ENCODE peak calls at places on chromosome 7, in seven cellular contexts. One of them, this sample, is unnamed.

GRCh38 chr7:69457912-69458491 is 140.3 kb upstream of the AUTS2 start:
- DNase-seq in AG10803: peak
- DNase-seq in lung: no peak
- DNase-seq in brain microvascular endothelial cell: no peak
- DNase-seq in A549: no peak
- DNase-seq in mammary epithelial cell: no peak
- DNase-seq in AG09309: no peak
- DNase-seq in this sample: no peak

GRCh38 chr7:115844857-115845256 is 185.7 kb downstream of the TFEC start:
- DNase-seq in mammary epithelial cell: no peak
- DNase-seq in AG10803: no peak
- DNase-seq in A549: no peak
- DNase-seq in brain microvascular endothelial cell: peak
- DNase-seq in AG09309: no peak
- DNase-seq in lung: no peak
- DNase-seq in this sample: no peak

GRCh38 chr7:27204851-27205322 is 5.0 kb upstream of the HOXA13 start:
- DNase-seq in lung: no peak
- DNase-seq in brain microvascular endothelial cell: no peak
- DNase-seq in AG10803: peak
- DNase-seq in A549: no peak
- DNase-seq in AG09309: no peak
- DNase-seq in mammary epithelial cell: no peak
- DNase-seq in this sample: no peak

GRCh38 chr7:128366290-128366689 is 4.8 kb upstream of the PRRT4 start:
- DNase-seq in mammary epithelial cell: peak
- DNase-seq in brain microvascular endothelial cell: no peak
- DNase-seq in AG09309: no peak
- DNase-seq in A549: no peak
- DNase-seq in lung: no peak
- DNase-seq in AG10803: no peak
- DNase-seq in this sample: no peak

GRCh38 chr7:140316165-140316661 is 82.1 kb downstream of the SLC37A3 start:
- DNase-seq in AG10803: peak
- DNase-seq in AG09309: peak
- DNase-seq in brain microvascular endothelial cell: peak
- DNase-seq in lung: peak
- DNase-seq in mammary epithelial cell: peak
- DNase-seq in A549: peak
- DNase-seq in this sample: peak

GRCh38 chr7:2616973-2617709 is 14.6 kb upstream of the TTYH3 start:
- DNase-seq in AG09309: no peak
- DNase-seq in mammary epithelial cell: no peak
- DNase-seq in AG10803: no peak
- DNase-seq in A549: no peak
- DNase-seq in brain microvascular endothelial cell: no peak
- DNase-seq in lung: no peak
- DNase-seq in this sample: no peak

GRCh38 chr7:45162311-45162845 is 4.8 kb downstream of the RAMP3 start:
- DNase-seq in brain microvascular endothelial cell: no peak
- DNase-seq in AG09309: no peak
- DNase-seq in lung: no peak
- DNase-seq in A549: no peak
- DNase-seq in AG10803: no peak
- DNase-seq in mammary epithelial cell: no peak
- DNase-seq in this sample: no peak

GRCh38 chr7:29565982-29566746 is 2.5 kb downstream of the PRR15 start:
- DNase-seq in mammary epithelial cell: no peak
- DNase-seq in AG10803: no peak
- DNase-seq in lung: no peak
- DNase-seq in brain microvascular endothelial cell: no peak
- DNase-seq in AG09309: no peak
- DNase-seq in A549: no peak
- DNase-seq in this sample: no peak

GRCh38 chr7:116790025-116790424 is 72.4 kb upstream of the CAPZA2 start:
- DNase-seq in mammary epithelial cell: no peak
- DNase-seq in lung: no peak
- DNase-seq in AG09309: no peak
- DNase-seq in brain microvascular endothelial cell: no peak
- DNase-seq in A549: no peak
- DNase-seq in AG10803: no peak
- DNase-seq in this sample: no peak

GRCh38 chr7:70165477-70166170 is 567.3 kb downstream of the AUTS2 start:
- DNase-seq in mammary epithelial cell: no peak
- DNase-seq in brain microvascular endothelial cell: no peak
- DNase-seq in AG09309: no peak
- DNase-seq in AG10803: no peak
- DNase-seq in lung: no peak
- DNase-seq in A549: no peak
- DNase-seq in this sample: no peak

GRCh38 chr7:124390301-124390700 is 357.4 kb upstream of the TMEM229A start:
- DNase-seq in AG10803: no peak
- DNase-seq in A549: no peak
- DNase-seq in brain microvascular endothelial cell: no peak
- DNase-seq in mammary epithelial cell: no peak
- DNase-seq in AG09309: no peak
- DNase-seq in lung: no peak
- DNase-seq in this sample: no peak

GRCh38 chr7:70177166-70177565 is 578.9 kb downstream of the AUTS2 start:
- DNase-seq in brain microvascular endothelial cell: peak
- DNase-seq in mammary epithelial cell: no peak
- DNase-seq in AG09309: no peak
- DNase-seq in A549: no peak
- DNase-seq in lung: no peak
- DNase-seq in AG10803: peak
- DNase-seq in this sample: no peak

GRCh38 chr7:20412023-20412422 is 81.3 kb downstream of the ITGB8 start:
- DNase-seq in mammary epithelial cell: no peak
- DNase-seq in A549: no peak
- DNase-seq in brain microvascular endothelial cell: no peak
- DNase-seq in AG10803: no peak
- DNase-seq in AG09309: no peak
- DNase-seq in lung: no peak
- DNase-seq in this sample: no peak

GRCh38 chr7:100882201-100882600 is 7.3 kb downstream of the SRRT start:
- DNase-seq in A549: no peak
- DNase-seq in AG10803: no peak
- DNase-seq in brain microvascular endothelial cell: no peak
- DNase-seq in lung: no peak
- DNase-seq in AG09309: no peak
- DNase-seq in mammary epithelial cell: no peak
- DNase-seq in this sample: no peak

DNA sequence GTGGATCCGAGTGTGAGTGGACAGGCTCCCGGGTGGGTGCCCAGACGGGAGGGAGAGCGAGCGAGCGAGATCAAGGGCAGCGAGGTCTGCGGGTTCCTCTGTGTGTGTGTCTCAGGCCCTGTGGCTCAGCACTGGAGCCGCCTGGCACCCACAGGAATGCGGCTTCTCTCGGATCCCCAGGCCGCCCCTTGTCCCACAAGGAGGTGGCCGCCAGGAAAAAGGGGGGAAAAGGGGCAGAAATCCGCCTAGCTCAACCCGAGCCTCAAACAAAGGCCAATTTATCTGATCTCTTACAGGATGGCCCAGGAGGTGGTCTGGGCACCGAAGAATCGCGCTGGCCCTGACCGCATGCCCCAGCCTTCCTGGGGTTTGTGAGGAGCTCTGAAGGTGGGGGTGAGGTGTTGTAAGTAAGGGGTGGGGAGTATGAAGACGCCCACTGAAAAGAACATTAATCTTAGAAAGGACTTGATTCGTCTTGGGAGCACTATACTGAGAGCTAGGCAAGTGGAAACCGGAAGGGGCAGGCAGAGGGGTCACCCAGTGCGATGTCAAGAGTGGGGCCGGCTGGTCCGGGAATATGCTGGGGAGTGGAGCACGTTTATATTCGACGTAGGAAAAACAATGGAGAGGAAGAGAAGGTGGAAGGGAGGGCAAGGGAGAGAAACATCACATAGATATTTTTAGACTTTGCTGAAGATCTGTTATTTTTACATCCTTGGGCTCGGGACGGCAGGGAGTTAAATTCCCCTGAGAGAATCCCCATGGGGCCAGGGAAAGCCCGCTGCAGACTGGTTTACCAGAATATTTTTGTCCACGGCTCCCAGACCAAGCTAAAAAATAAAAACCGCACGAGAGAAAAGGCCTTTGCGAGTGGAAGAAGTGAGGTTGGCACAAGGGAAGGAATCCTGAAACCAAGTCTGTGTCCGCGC is 7.2 kb downstream of the DLX5 start:
- DNase-seq in mammary epithelial cell: no peak
- DNase-seq in A549: no peak
- DNase-seq in AG10803: no peak
- DNase-seq in lung: no peak
- DNase-seq in AG09309: no peak
- DNase-seq in brain microvascular endothelial cell: no peak
- DNase-seq in this sample: no peak
- H3K4me3 ChIP-seq in mammary epithelial cell: no peak
- H3K4me3 ChIP-seq in A549: peak
- H3K4me3 ChIP-seq in AG10803: no peak
- H3K4me3 ChIP-seq in lung: no peak
- H3K4me3 ChIP-seq in AG09309: no peak
- H3K4me3 ChIP-seq in brain microvascular endothelial cell: no peak
- H3K4me3 ChIP-seq in this sample: no peak

GRCh38 chr7:157018997-157019591 is 8.6 kb upstream of the MNX1 start:
- DNase-seq in lung: no peak
- DNase-seq in AG10803: no peak
- DNase-seq in AG09309: no peak
- DNase-seq in mammary epithelial cell: no peak
- DNase-seq in brain microvascular endothelial cell: no peak
- DNase-seq in A549: no peak
- DNase-seq in this sample: no peak
- H3K4me3 ChIP-seq in lung: no peak
- H3K4me3 ChIP-seq in AG10803: no peak
- H3K4me3 ChIP-seq in AG09309: no peak
- H3K4me3 ChIP-seq in mammary epithelial cell: peak
- H3K4me3 ChIP-seq in brain microvascular endothelial cell: no peak
- H3K4me3 ChIP-seq in A549: no peak
- H3K4me3 ChIP-seq in this sample: no peak

DNA sequence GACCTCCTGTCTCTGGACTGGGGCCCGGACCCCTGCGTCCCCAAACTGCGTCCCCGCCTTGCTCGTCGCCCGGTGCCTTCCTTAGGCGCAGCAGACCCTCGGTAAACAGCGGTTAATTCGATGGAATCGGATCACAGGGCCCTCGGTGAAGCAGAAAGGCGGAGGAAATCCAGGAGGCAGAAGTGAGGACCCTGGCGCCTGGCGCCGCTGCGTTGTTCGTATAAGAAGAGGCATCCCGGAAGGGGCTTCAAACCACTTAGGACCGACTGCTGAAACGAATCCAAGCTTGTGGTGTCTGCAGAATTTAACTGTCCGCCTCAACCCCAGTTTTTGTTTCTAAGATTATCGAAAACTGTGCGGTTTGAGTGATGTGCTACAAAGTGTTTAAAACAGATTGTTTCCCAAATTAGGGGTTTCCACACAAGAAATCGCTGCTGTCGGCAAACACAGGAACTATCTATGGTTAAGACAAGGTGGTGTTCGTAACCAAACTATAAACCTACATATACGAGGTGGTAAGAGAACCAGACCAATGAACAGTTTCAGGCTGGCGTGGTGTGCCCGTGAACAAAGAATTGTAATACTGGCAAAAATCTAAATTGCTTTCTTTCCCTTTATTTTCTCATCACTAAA is 760 bp upstream of the DGKI start:
- DNase-seq in A549: no peak
- DNase-seq in lung: no peak
- DNase-seq in brain microvascular endothelial cell: no peak
- DNase-seq in AG09309: no peak
- DNase-seq in AG10803: no peak
- DNase-seq in mammary epithelial cell: no peak
- DNase-seq in this sample: no peak
- H3K4me3 ChIP-seq in A549: no peak
- H3K4me3 ChIP-seq in lung: peak
- H3K4me3 ChIP-seq in brain microvascular endothelial cell: peak
- H3K4me3 ChIP-seq in AG09309: peak
- H3K4me3 ChIP-seq in AG10803: peak
- H3K4me3 ChIP-seq in mammary epithelial cell: no peak
- H3K4me3 ChIP-seq in this sample: no peak

GRCh38 chr7:157691521-157692155 is 354.8 kb downstream of the DNAJB6 start:
- DNase-seq in brain microvascular endothelial cell: no peak
- DNase-seq in AG09309: no peak
- DNase-seq in AG10803: no peak
- DNase-seq in mammary epithelial cell: no peak
- DNase-seq in lung: no peak
- DNase-seq in A549: no peak
- DNase-seq in this sample: no peak
- H3K4me3 ChIP-seq in brain microvascular endothelial cell: peak
- H3K4me3 ChIP-seq in AG09309: no peak
- H3K4me3 ChIP-seq in AG10803: no peak
- H3K4me3 ChIP-seq in mammary epithelial cell: no peak
- H3K4me3 ChIP-seq in lung: no peak
- H3K4me3 ChIP-seq in A549: no peak
- H3K4me3 ChIP-seq in this sample: no peak

GRCh38 chr7:40755438-40755837 is 620.6 kb downstream of the SUGCT start:
- DNase-seq in AG09309: no peak
- DNase-seq in mammary epithelial cell: no peak
- DNase-seq in AG10803: no peak
- DNase-seq in A549: no peak
- DNase-seq in lung: no peak
- DNase-seq in brain microvascular endothelial cell: no peak
- DNase-seq in this sample: no peak
- H3K4me3 ChIP-seq in AG09309: no peak
- H3K4me3 ChIP-seq in mammary epithelial cell: no peak
- H3K4me3 ChIP-seq in AG10803: no peak
- H3K4me3 ChIP-seq in A549: no peak
- H3K4me3 ChIP-seq in lung: no peak
- H3K4me3 ChIP-seq in brain microvascular endothelial cell: no peak
- H3K4me3 ChIP-seq in this sample: no peak

This sample was measured in epithelial cell of proximal tubule.